ENCODE peak calls at places on chromosomes 2 and 18, in seven cellular contexts. One of them, this sample, is unnamed. For H3K27me3 and H3K36me3, the result is how much of the 10 kb centered on the place peaks cover.

GRCh38 chr18:41395695-41396094 is 559.3 kb upstream of the PIK3C3 start:
- DNase-seq in IMR-90: peak
- DNase-seq in mammary epithelial cell: peak
- DNase-seq in neural progenitor cell: no peak
- DNase-seq in body of pancreas: no peak
- DNase-seq in ovary: no peak
- DNase-seq in tibial nerve: no peak
- DNase-seq in this sample: no peak

GRCh38 chr2:133766164-133766832 is 198.0 kb upstream of the NCKAP5 start:
- DNase-seq in ovary: no peak
- DNase-seq in tibial nerve: no peak
- DNase-seq in body of pancreas: no peak
- DNase-seq in mammary epithelial cell: no peak
- DNase-seq in neural progenitor cell: no peak
- DNase-seq in IMR-90: peak
- DNase-seq in this sample: no peak

GRCh38 chr2:200483729-200484198 is 26.1 kb downstream of the KCTD18 start:
- DNase-seq in body of pancreas: peak
- DNase-seq in IMR-90: peak
- DNase-seq in neural progenitor cell: peak
- DNase-seq in tibial nerve: no peak
- DNase-seq in ovary: no peak
- DNase-seq in mammary epithelial cell: peak
- DNase-seq in this sample: peak

GRCh38 chr2:1974391-1974790 is 230.1 kb upstream of the PXDN start:
- DNase-seq in neural progenitor cell: no peak
- DNase-seq in mammary epithelial cell: no peak
- DNase-seq in ovary: no peak
- DNase-seq in body of pancreas: no peak
- DNase-seq in IMR-90: no peak
- DNase-seq in tibial nerve: no peak
- DNase-seq in this sample: no peak

GRCh38 chr2:223000872-223001825 is 50.8 kb upstream of the KCNE4 start:
- DNase-seq in ovary: no peak
- DNase-seq in mammary epithelial cell: no peak
- DNase-seq in body of pancreas: no peak
- DNase-seq in tibial nerve: no peak
- DNase-seq in neural progenitor cell: no peak
- DNase-seq in IMR-90: no peak
- DNase-seq in this sample: no peak

GRCh38 chr18:1147616-1148184 is 243.0 kb downstream of the ADCYAP1 start:
- DNase-seq in neural progenitor cell: peak
- DNase-seq in mammary epithelial cell: no peak
- DNase-seq in ovary: no peak
- DNase-seq in tibial nerve: no peak
- DNase-seq in IMR-90: no peak
- DNase-seq in body of pancreas: no peak
- DNase-seq in this sample: peak

GRCh38 chr2:64230540-64230939 is 86.3 kb upstream of the PELI1 start:
- DNase-seq in body of pancreas: no peak
- DNase-seq in tibial nerve: no peak
- DNase-seq in neural progenitor cell: no peak
- DNase-seq in IMR-90: no peak
- DNase-seq in mammary epithelial cell: no peak
- DNase-seq in ovary: no peak
- DNase-seq in this sample: no peak

GRCh38 chr2:164110518-164110917 is 374.7 kb upstream of the FIGN start:
- DNase-seq in IMR-90: no peak
- DNase-seq in neural progenitor cell: peak
- DNase-seq in mammary epithelial cell: peak
- DNase-seq in tibial nerve: no peak
- DNase-seq in body of pancreas: no peak
- DNase-seq in ovary: no peak
- DNase-seq in this sample: no peak

GRCh38 chr2:100394111-100394641 is 23.3 kb downstream of the CHST10 start:
- DNase-seq in tibial nerve: no peak
- DNase-seq in IMR-90: peak
- DNase-seq in ovary: no peak
- DNase-seq in mammary epithelial cell: no peak
- DNase-seq in body of pancreas: no peak
- DNase-seq in neural progenitor cell: no peak
- DNase-seq in this sample: peak

GRCh38 chr2:171347591-171348032 is 86.2 kb downstream of the METTL8 start:
- DNase-seq in mammary epithelial cell: peak
- DNase-seq in tibial nerve: no peak
- DNase-seq in ovary: no peak
- DNase-seq in body of pancreas: no peak
- DNase-seq in neural progenitor cell: no peak
- DNase-seq in IMR-90: peak
- DNase-seq in this sample: no peak

GRCh38 chr2:109027702-109028101 is 38.7 kb upstream of the EDAR start:
- DNase-seq in ovary: no peak
- DNase-seq in tibial nerve: no peak
- DNase-seq in mammary epithelial cell: no peak
- DNase-seq in body of pancreas: no peak
- DNase-seq in IMR-90: no peak
- DNase-seq in neural progenitor cell: no peak
- DNase-seq in this sample: peak

GRCh38 chr18:5294618-5295230 is 802 bp downstream of the ZBTB14 start:
- DNase-seq in neural progenitor cell: no peak
- DNase-seq in body of pancreas: peak
- DNase-seq in ovary: peak
- DNase-seq in tibial nerve: no peak
- DNase-seq in IMR-90: peak
- DNase-seq in mammary epithelial cell: peak
- DNase-seq in this sample: no peak

GRCh38 chr2:5409925-5410360 is 282.2 kb upstream of the SOX11 start:
- DNase-seq in tibial nerve: no peak
- DNase-seq in ovary: no peak
- DNase-seq in body of pancreas: no peak
- DNase-seq in IMR-90: no peak
- DNase-seq in mammary epithelial cell: no peak
- DNase-seq in neural progenitor cell: peak
- DNase-seq in this sample: no peak

GRCh38 chr2:121185571-121186074 is 99.4 kb downstream of the TFCP2L1 start:
- DNase-seq in body of pancreas: no peak
- DNase-seq in ovary: no peak
- DNase-seq in mammary epithelial cell: peak
- DNase-seq in IMR-90: no peak
- DNase-seq in tibial nerve: no peak
- DNase-seq in neural progenitor cell: peak
- DNase-seq in this sample: no peak

GRCh38 chr2:18154259-18154658 is 275.8 kb downstream of the KCNS3 start:
- DNase-seq in neural progenitor cell: no peak
- DNase-seq in ovary: no peak
- DNase-seq in mammary epithelial cell: peak
- DNase-seq in tibial nerve: no peak
- DNase-seq in body of pancreas: no peak
- DNase-seq in IMR-90: no peak
- DNase-seq in this sample: no peak

GRCh38 chr2:110714824-110715223 is 17.5 kb upstream of the ACOXL start:
- DNase-seq in ovary: no peak
- DNase-seq in mammary epithelial cell: no peak
- DNase-seq in IMR-90: no peak
- DNase-seq in body of pancreas: no peak
- DNase-seq in tibial nerve: no peak
- DNase-seq in neural progenitor cell: no peak
- DNase-seq in this sample: no peak

GRCh38 chr2:69386789-69387734 is at the start of gene GFPT1:
- DNase-seq in tibial nerve: peak
- DNase-seq in neural progenitor cell: peak
- DNase-seq in body of pancreas: peak
- DNase-seq in ovary: peak
- DNase-seq in IMR-90: peak
- DNase-seq in mammary epithelial cell: peak
- DNase-seq in this sample: peak

GRCh38 chr2:69383178-69383812 is 3.7 kb downstream of the GFPT1 start:
- DNase-seq in mammary epithelial cell: no peak
- DNase-seq in body of pancreas: no peak
- DNase-seq in IMR-90: no peak
- DNase-seq in ovary: no peak
- DNase-seq in neural progenitor cell: no peak
- DNase-seq in tibial nerve: no peak
- DNase-seq in this sample: no peak

GRCh38 chr2:69386376-69386775 is 651 bp downstream of the GFPT1 start:
- DNase-seq in ovary: no peak
- DNase-seq in IMR-90: no peak
- DNase-seq in neural progenitor cell: no peak
- DNase-seq in body of pancreas: no peak
- DNase-seq in tibial nerve: no peak
- DNase-seq in mammary epithelial cell: no peak
- DNase-seq in this sample: no peak

GRCh38 chr2:69384618-69385081 is 2.4 kb downstream of the GFPT1 start:
- DNase-seq in IMR-90: peak
- DNase-seq in ovary: no peak
- DNase-seq in body of pancreas: no peak
- DNase-seq in tibial nerve: no peak
- DNase-seq in mammary epithelial cell: no peak
- DNase-seq in neural progenitor cell: no peak
- DNase-seq in this sample: no peak

DNA sequence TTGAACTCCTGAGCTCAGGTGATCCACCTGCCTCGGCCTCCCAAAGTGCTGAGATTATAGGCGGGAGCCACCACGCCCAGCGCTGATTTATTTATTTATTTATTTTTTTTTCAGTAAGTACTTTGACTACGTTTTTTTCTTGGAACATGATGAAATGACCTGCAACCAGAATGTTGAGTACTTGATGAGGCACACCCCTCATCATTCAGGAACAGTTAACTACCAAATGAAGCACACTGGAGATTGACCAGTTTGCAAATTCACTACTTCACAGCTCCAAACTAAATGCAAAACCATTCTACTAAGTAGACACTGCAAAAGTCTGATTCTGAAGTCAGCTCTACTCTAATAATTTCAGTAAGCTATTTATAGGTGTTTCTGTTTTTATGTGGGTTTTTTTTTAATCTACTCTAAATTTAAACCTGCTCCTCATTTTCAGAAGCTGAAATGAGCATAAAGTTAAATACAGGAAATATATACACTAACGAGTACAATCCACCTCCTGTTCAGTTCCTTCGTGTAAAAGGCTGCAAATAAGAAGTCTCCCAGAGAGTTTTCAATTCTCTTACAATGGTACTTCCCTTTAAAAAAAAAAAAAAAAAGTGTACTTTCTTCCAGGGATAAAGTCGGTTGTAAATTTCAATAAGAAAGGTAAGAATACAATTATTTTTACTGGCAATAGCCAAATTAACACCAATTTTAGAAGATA is 1.4 kb downstream of the GFPT1 start:
- DNase-seq in neural progenitor cell: no peak
- DNase-seq in tibial nerve: no peak
- DNase-seq in IMR-90: peak
- DNase-seq in ovary: no peak
- DNase-seq in mammary epithelial cell: peak
- DNase-seq in body of pancreas: no peak
- DNase-seq in this sample: no peak
- H3K4me3 ChIP-seq in neural progenitor cell: peak
- H3K4me3 ChIP-seq in tibial nerve: peak
- H3K4me3 ChIP-seq in IMR-90: peak
- H3K4me3 ChIP-seq in ovary: peak
- H3K4me3 ChIP-seq in mammary epithelial cell: peak
- H3K4me3 ChIP-seq in body of pancreas: peak
- H3K4me3 ChIP-seq in this sample: no peak

GRCh38 chr2:118860506-118860905 is 13.1 kb upstream of the EN1 start:
- DNase-seq in tibial nerve: no peak
- DNase-seq in body of pancreas: no peak
- DNase-seq in IMR-90: no peak
- DNase-seq in ovary: no peak
- DNase-seq in mammary epithelial cell: no peak
- DNase-seq in neural progenitor cell: no peak
- DNase-seq in this sample: peak
- H3K27me3 ChIP-seq in tibial nerve: half or more
- H3K27me3 ChIP-seq in body of pancreas: under half
- H3K27me3 ChIP-seq in IMR-90: half or more
- H3K27me3 ChIP-seq in ovary: under half
- H3K27me3 ChIP-seq in mammary epithelial cell: under half
- H3K27me3 ChIP-seq in neural progenitor cell: half or more
- H3K27me3 ChIP-seq in this sample: half or more

GRCh38 chr2:216539120-216539519 is 40.5 kb downstream of the RPL37A start:
- DNase-seq in mammary epithelial cell: no peak
- DNase-seq in neural progenitor cell: no peak
- DNase-seq in ovary: no peak
- DNase-seq in IMR-90: no peak
- DNase-seq in tibial nerve: no peak
- DNase-seq in body of pancreas: no peak
- DNase-seq in this sample: no peak
- H3K36me3 ChIP-seq in mammary epithelial cell: under half
- H3K36me3 ChIP-seq in neural progenitor cell: under half
- H3K36me3 ChIP-seq in ovary: under half
- H3K36me3 ChIP-seq in IMR-90: under half
- H3K36me3 ChIP-seq in tibial nerve: under half
- H3K36me3 ChIP-seq in body of pancreas: under half
- H3K36me3 ChIP-seq in this sample: under half

GRCh38 chr2:237566401-237567235 is at the start of gene PRLH:
- DNase-seq in body of pancreas: no peak
- DNase-seq in tibial nerve: no peak
- DNase-seq in ovary: peak
- DNase-seq in mammary epithelial cell: no peak
- DNase-seq in IMR-90: no peak
- DNase-seq in neural progenitor cell: no peak
- DNase-seq in this sample: peak

GRCh38 chr2:237561221-237561620 is 5.2 kb upstream of the PRLH start:
- DNase-seq in mammary epithelial cell: no peak
- DNase-seq in tibial nerve: no peak
- DNase-seq in IMR-90: no peak
- DNase-seq in neural progenitor cell: no peak
- DNase-seq in ovary: no peak
- DNase-seq in body of pancreas: no peak
- DNase-seq in this sample: no peak

GRCh38 chr2:237564526-237565131 is 1.7 kb upstream of the PRLH start:
- DNase-seq in IMR-90: no peak
- DNase-seq in tibial nerve: no peak
- DNase-seq in neural progenitor cell: no peak
- DNase-seq in mammary epithelial cell: no peak
- DNase-seq in body of pancreas: no peak
- DNase-seq in ovary: peak
- DNase-seq in this sample: peak

GRCh38 chr2:237565974-237566373 is 400 bp upstream of the PRLH start:
- DNase-seq in body of pancreas: no peak
- DNase-seq in mammary epithelial cell: no peak
- DNase-seq in tibial nerve: no peak
- DNase-seq in IMR-90: no peak
- DNase-seq in neural progenitor cell: no peak
- DNase-seq in ovary: no peak
- DNase-seq in this sample: no peak

GRCh38 chr2:237563816-237564215 is 2.6 kb upstream of the PRLH start:
- DNase-seq in body of pancreas: peak
- DNase-seq in neural progenitor cell: peak
- DNase-seq in ovary: peak
- DNase-seq in mammary epithelial cell: peak
- DNase-seq in IMR-90: peak
- DNase-seq in tibial nerve: no peak
- DNase-seq in this sample: peak
- H3K4me3 ChIP-seq in body of pancreas: no peak
- H3K4me3 ChIP-seq in neural progenitor cell: no peak
- H3K4me3 ChIP-seq in ovary: no peak
- H3K4me3 ChIP-seq in mammary epithelial cell: no peak
- H3K4me3 ChIP-seq in IMR-90: no peak
- H3K4me3 ChIP-seq in tibial nerve: no peak
- H3K4me3 ChIP-seq in this sample: no peak

This sample was measured in H7.